ENCODE peak calls at places on chromosomes 4 and X, in five cellular contexts. One of them, this sample, is unnamed.

GRCh38 chr4:53987761-53988171 is 76.6 kb downstream of the CHIC2 start:
- DNase-seq in K562: no peak
- DNase-seq in WTC11: no peak
- DNase-seq in HepG2: peak
- DNase-seq in H1: no peak
- DNase-seq in this sample: no peak

GRCh38 chr4:124181045-124181444 is 531.5 kb downstream of the ANKRD50 start:
- DNase-seq in K562: no peak
- DNase-seq in WTC11: no peak
- DNase-seq in HepG2: no peak
- DNase-seq in H1: no peak
- DNase-seq in this sample: no peak

GRCh38 chr4:157779084-157779483 is 393.7 kb downstream of the GASK1B start:
- DNase-seq in K562: no peak
- DNase-seq in WTC11: no peak
- DNase-seq in HepG2: no peak
- DNase-seq in H1: no peak
- DNase-seq in this sample: no peak

GRCh38 chr4:41143721-41144379 is 70.5 kb downstream of the APBB2 start:
- DNase-seq in K562: no peak
- DNase-seq in WTC11: no peak
- DNase-seq in HepG2: no peak
- DNase-seq in H1: no peak
- DNase-seq in this sample: no peak

GRCh38 chr4:162869157-162869556 is 297.5 kb downstream of the NAF1 start:
- DNase-seq in K562: no peak
- DNase-seq in WTC11: no peak
- DNase-seq in HepG2: no peak
- DNase-seq in H1: no peak
- DNase-seq in this sample: no peak

GRCh38 chrX:13420545-13421183 is 100.8 kb upstream of the ATXN3L start:
- DNase-seq in K562: no peak
- DNase-seq in WTC11: no peak
- DNase-seq in HepG2: no peak
- DNase-seq in H1: no peak
- DNase-seq in this sample: no peak

GRCh38 chrX:4249401-4249800 is 536.0 kb upstream of the PRKX start:
- DNase-seq in K562: no peak
- DNase-seq in WTC11: no peak
- DNase-seq in HepG2: no peak
- DNase-seq in H1: no peak
- DNase-seq in this sample: no peak

GRCh38 chr4:150119492-150119891 is 41.2 kb downstream of the DCLK2 start:
- DNase-seq in K562: no peak
- DNase-seq in WTC11: no peak
- DNase-seq in HepG2: peak
- DNase-seq in H1: no peak
- DNase-seq in this sample: no peak

GRCh38 chrX:136742721-136743379 is 37.9 kb downstream of the ARHGEF6 start:
- DNase-seq in K562: peak
- DNase-seq in WTC11: no peak
- DNase-seq in HepG2: no peak
- DNase-seq in H1: no peak
- DNase-seq in this sample: no peak

GRCh38 chrX:71823391-71824057 is 60.4 kb downstream of the CXorf49B start:
- DNase-seq in K562: no peak
- DNase-seq in WTC11: no peak
- DNase-seq in HepG2: no peak
- DNase-seq in H1: no peak
- DNase-seq in this sample: no peak

GRCh38 chrX:71828086-71828485 is 64.9 kb downstream of the CXorf49B start:
- DNase-seq in K562: no peak
- DNase-seq in WTC11: no peak
- DNase-seq in HepG2: no peak
- DNase-seq in H1: no peak
- DNase-seq in this sample: no peak
- TF ChIP-seq ATF2 in K562: no peak
- TF ChIP-seq ATF2 in WTC11: no peak
- TF ChIP-seq ATF2 in HepG2: no peak
- TF ChIP-seq ATF2 in H1: no peak
- TF ChIP-seq ATF2 in this sample: no peak

GRCh38 chrX:118528089-118528753 is 32.6 kb downstream of the DOCK11 start:
- DNase-seq in K562: no peak
- DNase-seq in WTC11: no peak
- DNase-seq in HepG2: no peak
- DNase-seq in H1: no peak
- DNase-seq in this sample: peak
- TF ChIP-seq ATF3 in K562: no peak
- TF ChIP-seq ATF3 in WTC11: no peak
- TF ChIP-seq ATF3 in HepG2: no peak
- TF ChIP-seq ATF3 in H1: no peak
- TF ChIP-seq ATF3 in this sample: no peak

GRCh38 chrX:102712967-102713677 is 874 bp downstream of the GPRASP2 start:
- DNase-seq in K562: peak
- DNase-seq in WTC11: peak
- DNase-seq in HepG2: no peak
- DNase-seq in H1: no peak
- DNase-seq in this sample: no peak
- TF ChIP-seq ATF2 in K562: no peak
- TF ChIP-seq ATF2 in WTC11: no peak
- TF ChIP-seq ATF2 in HepG2: no peak
- TF ChIP-seq ATF2 in H1: no peak
- TF ChIP-seq ATF2 in this sample: no peak

GRCh38 chr4:144363890-144364289 is 223.4 kb upstream of the GYPA start:
- DNase-seq in K562: no peak
- DNase-seq in WTC11: no peak
- DNase-seq in HepG2: no peak
- DNase-seq in H1: no peak
- DNase-seq in this sample: no peak
- TF ChIP-seq ATF3 in K562: no peak
- TF ChIP-seq ATF3 in WTC11: no peak
- TF ChIP-seq ATF3 in HepG2: no peak
- TF ChIP-seq ATF3 in H1: no peak
- TF ChIP-seq ATF3 in this sample: no peak

GRCh38 chr4:56400560-56400959 is 13.3 kb upstream of the AASDH start:
- DNase-seq in K562: no peak
- DNase-seq in WTC11: peak
- DNase-seq in HepG2: no peak
- DNase-seq in H1: no peak
- DNase-seq in this sample: no peak
- TF ChIP-seq ATF2 in K562: no peak
- TF ChIP-seq ATF2 in WTC11: no peak
- TF ChIP-seq ATF2 in HepG2: no peak
- TF ChIP-seq ATF2 in H1: no peak
- TF ChIP-seq ATF2 in this sample: no peak

DNA sequence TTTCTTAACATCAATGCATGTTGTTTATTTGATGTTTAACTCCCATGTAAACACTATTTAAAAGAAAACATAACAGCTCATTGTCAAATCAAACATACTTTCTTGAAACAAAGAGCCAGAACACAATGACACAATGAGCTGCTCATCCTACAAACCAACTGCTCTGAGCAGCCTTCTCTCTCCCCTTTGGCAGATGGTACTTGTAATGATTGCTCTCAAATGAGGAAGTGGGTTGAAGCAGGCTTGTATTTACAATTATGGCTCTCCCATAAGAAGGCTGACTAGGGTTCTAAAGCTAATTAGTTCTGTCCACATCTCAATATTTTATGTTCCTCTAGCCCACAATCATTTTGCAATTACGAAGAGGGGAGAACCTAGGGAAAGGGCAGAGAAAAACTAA is 637.8 kb upstream of the ADGRL3 start:
- DNase-seq in K562: no peak
- DNase-seq in WTC11: no peak
- DNase-seq in HepG2: no peak
- DNase-seq in H1: no peak
- DNase-seq in this sample: no peak
- TF ChIP-seq ATF3 in K562: no peak
- TF ChIP-seq ATF3 in WTC11: no peak
- TF ChIP-seq ATF3 in HepG2: no peak
- TF ChIP-seq ATF3 in H1: no peak
- TF ChIP-seq ATF3 in this sample: no peak

DNA sequence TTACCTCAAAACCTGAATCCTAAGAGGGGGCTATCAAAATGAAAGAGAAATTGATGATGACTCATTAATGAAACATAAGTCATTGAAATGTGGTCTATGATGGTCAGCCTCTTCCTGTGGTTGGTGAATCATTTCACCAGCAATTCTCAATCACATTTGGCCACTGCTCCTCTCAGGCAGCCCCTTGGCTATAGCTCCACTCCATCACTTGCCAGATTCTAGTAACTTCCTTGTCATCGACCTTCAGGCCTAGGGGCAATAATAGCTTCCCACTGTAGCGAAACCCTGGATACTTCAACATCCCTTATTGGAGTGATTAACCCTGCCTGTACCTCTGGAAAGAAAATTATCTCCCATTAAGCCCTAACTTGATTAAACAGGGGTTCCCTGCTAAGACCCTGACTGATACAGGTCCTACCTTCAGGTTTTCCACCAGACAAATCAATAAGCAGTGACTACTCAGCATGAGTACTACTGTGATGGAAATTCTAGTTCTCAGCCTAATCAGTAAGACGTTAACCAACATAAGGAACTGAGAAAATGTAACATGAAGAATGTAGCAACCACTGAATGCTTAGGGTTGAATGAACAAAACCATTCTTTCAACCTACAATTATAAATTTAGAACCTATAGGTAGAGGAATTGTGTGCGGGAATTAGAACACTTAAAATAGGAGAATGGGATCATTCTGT is 30.4 kb downstream of the ADH7 start:
- DNase-seq in K562: no peak
- DNase-seq in WTC11: no peak
- DNase-seq in HepG2: no peak
- DNase-seq in H1: no peak
- DNase-seq in this sample: peak
- TF ChIP-seq ATF2 in K562: no peak
- TF ChIP-seq ATF2 in WTC11: no peak
- TF ChIP-seq ATF2 in HepG2: no peak
- TF ChIP-seq ATF2 in H1: no peak
- TF ChIP-seq ATF2 in this sample: peak

GRCh38 chr4:25504932-25505636 is 128.0 kb downstream of the ANAPC4 start:
- DNase-seq in K562: no peak
- DNase-seq in WTC11: no peak
- DNase-seq in HepG2: no peak
- DNase-seq in H1: no peak
- DNase-seq in this sample: no peak

GRCh38 chr4:25503779-25504178 is 126.7 kb downstream of the ANAPC4 start:
- DNase-seq in K562: no peak
- DNase-seq in WTC11: no peak
- DNase-seq in HepG2: no peak
- DNase-seq in H1: no peak
- DNase-seq in this sample: no peak

GRCh38 chr4:25505637-25505991 is 128.6 kb downstream of the ANAPC4 start:
- DNase-seq in K562: no peak
- DNase-seq in WTC11: peak
- DNase-seq in HepG2: no peak
- DNase-seq in H1: no peak
- DNase-seq in this sample: no peak

GRCh38 chr4:25506032-25506571 is 129.0 kb downstream of the ANAPC4 start:
- DNase-seq in K562: no peak
- DNase-seq in WTC11: no peak
- DNase-seq in HepG2: no peak
- DNase-seq in H1: no peak
- DNase-seq in this sample: no peak

GRCh38 chr4:25500626-25501318 is 123.7 kb downstream of the ANAPC4 start:
- DNase-seq in K562: no peak
- DNase-seq in WTC11: no peak
- DNase-seq in HepG2: no peak
- DNase-seq in H1: no peak
- DNase-seq in this sample: no peak
- TF ChIP-seq ATF3 in K562: no peak
- TF ChIP-seq ATF3 in WTC11: no peak
- TF ChIP-seq ATF3 in HepG2: no peak
- TF ChIP-seq ATF3 in H1: no peak
- TF ChIP-seq ATF3 in this sample: no peak